ENCODE peak calls at places on chromosome 5, in ten cellular contexts. M, W, V, P, K, Q, D, H, J and R are unnamed samples.

GRCh38 chr5:122420126-122420525 is 108.1 kb downstream of the SNCAIP start:
- DNase-seq in M (no peak), W (no peak), V (no peak), P (no peak), K (no peak), Q (no peak), D (no peak), H (no peak), J (no peak), R (no peak)

GRCh38 chr5:73307645-73308346 is 134.8 kb downstream of the TMEM174 start:
- DNase-seq in M (no peak), W (no peak), V (no peak), P (no peak), K (no peak), Q (no peak), D (no peak), H (no peak), J (no peak), R (no peak)

GRCh38 chr5:142542906-142543305 is 143.0 kb downstream of the FGF1 start:
- DNase-seq in M (no peak), W (no peak), V (no peak), P (no peak), K (no peak), Q (no peak), D (no peak), H (no peak), J (no peak), R (no peak)

GRCh38 chr5:139149477-139150199 is 48.5 kb downstream of the SIL1 start:
- DNase-seq in M (no peak), W (no peak), V (no peak), P (peak), K (no peak), Q (no peak), D (no peak), H (no peak), J (no peak), R (no peak)

GRCh38 chr5:29378104-29378503 is 1815.4 kb upstream of the CDH6 start:
- DNase-seq in M (no peak), W (no peak), V (no peak), P (no peak), K (no peak), Q (no peak), D (no peak), H (no peak), J (no peak), R (no peak)

GRCh38 chr5:132471006-132471907 is 19.3 kb downstream of the IRF1 start:
- DNase-seq in M (peak), W (peak), V (no peak), P (peak), K (peak), Q (no peak), D (no peak), H (no peak), J (no peak), R (peak)

GRCh38 chr5:16776611-16777251 is 159.4 kb downstream of the MYO10 start:
- DNase-seq in M (no peak), W (no peak), V (peak), P (peak), K (peak), Q (peak), D (no peak), H (no peak), J (no peak), R (no peak)

GRCh38 chr5:64693636-64694035 is 3.3 kb downstream of the SHISAL2B start:
- DNase-seq in M (no peak), W (no peak), V (no peak), P (no peak), K (no peak), Q (no peak), D (no peak), H (no peak), J (no peak), R (no peak)

GRCh38 chr5:151682751-151683331 is 3.9 kb downstream of the SPARC start:
- DNase-seq in M (no peak), W (no peak), V (no peak), P (peak), K (no peak), Q (no peak), D (no peak), H (no peak), J (no peak), R (peak)

GRCh38 chr5:14144586-14145355 is 1.6 kb downstream of the TRIO start:
- DNase-seq in M (peak), W (peak), V (no peak), P (peak), K (peak), Q (peak), D (peak), H (peak), J (no peak), R (peak)
- TF ChIP-seq POLR2A in M (peak), W (peak), V (no peak), P (peak), K (peak), Q (no peak), D (no peak), H (no peak), J (no peak), R (peak)

GRCh38 chr5:170501931-170502330 is 1.9 kb upstream of the KCNIP1 start:
- DNase-seq in M (no peak), W (no peak), V (no peak), P (no peak), K (no peak), Q (no peak), D (no peak), H (no peak), J (no peak), R (no peak)

GRCh38 chr5:170502692-170503091 is 1.1 kb upstream of the KCNIP1 start:
- DNase-seq in M (no peak), W (no peak), V (no peak), P (no peak), K (no peak), Q (no peak), D (no peak), H (no peak), J (no peak), R (no peak)

GRCh38 chr5:170501361-170501760 is 2.5 kb upstream of the KCNIP1 start:
- DNase-seq in M (no peak), W (no peak), V (no peak), P (no peak), K (no peak), Q (no peak), D (no peak), H (no peak), J (no peak), R (no peak)

GRCh38 chr5:170504598-170505266 is 912 bp downstream of the KCNIP1 start:
- DNase-seq in M (no peak), W (no peak), V (no peak), P (no peak), K (no peak), Q (no peak), D (no peak), H (no peak), J (no peak), R (no peak)

DNA sequence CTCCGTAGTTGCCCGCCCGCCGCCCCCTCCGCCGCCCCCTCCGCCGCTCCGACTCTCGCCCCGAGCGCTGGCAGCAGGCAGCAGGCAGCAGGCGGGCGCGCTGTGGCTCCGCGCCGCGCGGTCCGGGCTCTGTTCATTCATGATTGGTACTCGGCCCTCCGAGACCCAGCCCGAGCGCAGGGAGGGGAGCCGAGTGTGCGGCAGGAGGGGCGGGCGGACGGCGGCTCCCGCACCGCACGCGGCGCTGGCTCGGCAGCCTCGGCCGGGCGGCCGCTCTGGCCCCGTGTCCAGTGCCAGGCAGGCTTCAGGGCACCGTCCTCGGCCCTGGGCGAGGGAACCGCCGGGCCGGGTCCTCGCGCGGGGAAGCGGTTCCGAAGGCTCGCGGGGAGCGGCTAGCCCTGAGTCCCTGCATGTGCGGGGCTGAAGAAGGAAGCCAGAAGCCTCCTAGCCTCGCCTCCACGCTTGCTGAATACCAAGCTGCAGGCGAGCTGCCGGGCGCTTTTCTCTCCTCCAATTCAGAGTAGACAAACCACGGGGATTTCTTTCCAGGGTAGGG is at the start of gene KCNIP1:
- DNase-seq in M (no peak), W (no peak), V (no peak), P (peak), K (peak), Q (no peak), D (no peak), H (no peak), J (no peak), R (no peak)
- H3K4me3 ChIP-seq in M (peak), W (no peak), V (no peak), P (no peak), K (no peak), Q (peak), D (no peak), H (peak), J (peak), R (no peak)

GRCh38 chr5:31664566-31664965 is 25.6 kb downstream of the PDZD2 start:
- DNase-seq in M (no peak), W (no peak), V (peak), P (no peak), K (no peak), Q (peak), D (peak), H (no peak), J (peak), R (no peak)
- TF ChIP-seq CTCF in M (no peak), W (no peak), V (peak), P (no peak), K (no peak), Q (peak), D (peak), H (no peak), J (peak), R (no peak)

DNA sequence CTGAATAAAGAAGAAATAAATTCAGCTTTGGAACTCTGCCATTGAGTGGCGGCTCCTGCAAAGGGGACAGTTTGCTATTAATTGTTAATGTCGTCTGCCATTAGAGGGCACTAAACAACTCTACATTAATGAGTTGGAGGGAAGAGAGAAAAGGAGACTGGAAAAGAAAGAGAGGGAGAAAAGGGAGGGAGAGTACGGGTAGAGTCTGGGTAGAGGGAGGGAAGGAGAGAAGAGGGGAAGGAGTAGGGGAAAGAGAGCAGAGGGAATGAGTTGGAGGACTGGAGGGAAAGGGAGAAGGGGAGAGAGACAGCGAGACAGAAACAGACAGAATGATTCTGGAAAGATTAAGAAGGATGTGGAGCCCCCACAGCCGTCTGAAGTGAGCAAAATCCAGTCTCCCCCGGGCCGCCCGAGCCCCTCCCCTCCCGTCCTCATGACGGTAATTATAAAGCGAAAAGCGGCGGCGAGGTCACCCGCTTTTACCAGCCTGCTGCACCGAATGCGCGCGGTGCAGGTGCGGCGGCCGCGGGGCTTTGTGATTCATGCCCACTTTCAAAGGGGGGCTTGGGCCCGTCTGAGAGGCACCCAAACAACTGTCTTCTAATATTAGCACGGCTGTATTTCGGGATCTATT is 1.9 kb upstream of the FST start:
- DNase-seq in M (no peak), W (peak), V (peak), P (no peak), K (peak), Q (peak), D (peak), H (peak), J (no peak), R (peak)
- TF ChIP-seq POLR2A in M (no peak), W (no peak), V (peak), P (no peak), K (no peak), Q (no peak), D (no peak), H (no peak), J (no peak), R (no peak)

DNA sequence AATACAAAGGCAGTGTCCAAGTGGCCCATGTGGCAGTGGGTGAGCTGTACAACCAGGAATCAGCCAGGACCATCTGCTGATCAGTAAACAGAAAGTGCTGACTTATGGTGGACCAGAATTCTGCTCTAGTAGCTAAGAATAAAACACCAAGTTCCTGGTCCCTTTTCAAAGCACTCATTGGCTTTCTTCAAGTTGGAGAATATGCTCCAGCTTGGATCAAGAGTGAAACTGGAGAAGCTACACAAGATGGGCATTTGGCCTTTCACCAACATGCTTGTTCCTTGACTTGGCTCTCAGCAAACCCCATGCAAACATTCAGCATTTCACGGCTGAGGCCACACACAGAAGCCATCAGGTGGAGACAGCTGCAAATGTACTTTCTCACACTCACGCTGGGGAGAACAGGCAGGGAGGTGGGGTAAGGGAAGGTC is 32.1 kb downstream of the MARCHF3 start:
- DNase-seq in M (no peak), W (no peak), V (no peak), P (no peak), K (peak), Q (no peak), D (no peak), H (no peak), J (no peak), R (no peak)
- H3K4me3 ChIP-seq in M (no peak), W (no peak), V (no peak), P (no peak), K (no peak), Q (no peak), D (no peak), H (no peak), J (no peak), R (no peak)